ENCODE peak calls at places on chromosome 20, in seven cellular contexts. B is adrenal gland, C is neural progenitor cell, W is esophagus squamous epithelium, N is GM12865, K is Calu3, I is GM13976. D is an unnamed sample.

GRCh38 chr20:23142162-23143050 is 56.3 kb upstream of the CD93 start:
- DNase-seq in B (peak; percentile 13), C (no peak), W (no peak), N (peak; percentile 79), K (no peak), I (peak; percentile 62), D (no peak)

GRCh38 chr20:17822039-17822438 is 122.3 kb downstream of the BANF2 start:
- DNase-seq in B (no peak), C (no peak), W (no peak), N (peak; percentile 51), K (peak; percentile 6), I (no peak), D (peak; percentile 69)

GRCh38 chr20:10466855-10467254 is 31.8 kb downstream of the SLX4IP start:
- DNase-seq in B (no peak), C (peak; percentile 66), W (no peak), N (no peak), K (no peak), I (no peak), D (no peak)

GRCh38 chr20:17857639-17858449 is 110.8 kb downstream of the SNX5 start:
- DNase-seq in B (no peak), C (no peak), W (no peak), N (no peak), K (no peak), I (no peak), D (no peak)

GRCh38 chr20:9220874-9221547 is 152.1 kb downstream of the PLCB4 start:
- DNase-seq in B (no peak), C (peak; percentile 28), W (no peak), N (no peak), K (no peak), I (no peak), D (no peak)

GRCh38 chr20:1163653-1164052 is 21.1 kb downstream of the TMEM74B start:
- DNase-seq in B (no peak), C (no peak), W (no peak), N (no peak), K (no peak), I (no peak), D (no peak)

GRCh38 chr20:43662943-43663655 is 3.8 kb upstream of the MYBL2 start:
- DNase-seq in B (no peak), C (no peak), W (no peak), N (no peak), K (no peak), I (no peak), D (no peak)

GRCh38 chr20:48823960-48824497 is 3.8 kb downstream of the PREX1 start:
- DNase-seq in B (no peak), C (no peak), W (no peak), N (peak; percentile 91), K (no peak), I (peak; percentile 81), D (peak; percentile 42)

GRCh38 chr20:16947346-16947943 is 199.3 kb downstream of the OTOR start:
- DNase-seq in B (peak; percentile 23), C (no peak), W (no peak), N (no peak), K (no peak), I (no peak), D (no peak)

GRCh38 chr20:58623579-58624473 is 27.3 kb upstream of the STX16 start:
- DNase-seq in B (peak; percentile 89), C (no peak), W (no peak), N (no peak), K (peak; percentile 93), I (no peak), D (peak; percentile 59)

GRCh38 chr20:31833130-31833930 is 12.1 kb downstream of the FOXS1 start:
- DNase-seq in B (peak; percentile 66), C (peak; percentile 87), W (no peak), N (peak; percentile 68), K (peak; percentile 84), I (peak; percentile 87), D (no peak)

GRCh38 chr20:40472905-40473304 is 216.1 kb downstream of the MAFB start:
- DNase-seq in B (no peak), C (no peak), W (no peak), N (no peak), K (no peak), I (no peak), D (no peak)

GRCh38 chr20:19889011-19889953 is 127.9 kb upstream of the NAA20 start:
- DNase-seq in B (peak; percentile 54), C (no peak), W (no peak), N (no peak), K (no peak), I (no peak), D (no peak)

GRCh38 chr20:60009826-60010616 is 51.8 kb downstream of the CDH26 start:
- DNase-seq in B (no peak), C (peak; percentile 72), W (no peak), N (no peak), K (no peak), I (no peak), D (no peak)

GRCh38 chr20:40698744-40699143 is 9.7 kb upstream of the MAFB start:
- DNase-seq in B (no peak), C (no peak), W (no peak), N (no peak), K (no peak), I (no peak), D (no peak)

GRCh38 chr20:9440891-9441290 is 73.5 kb upstream of the LAMP5 start:
- DNase-seq in B (no peak), C (no peak), W (no peak), N (no peak), K (no peak), I (no peak), D (no peak)

GRCh38 chr20:42093041-42093440 is 474.9 kb upstream of the CHD6 start:
- DNase-seq in B (no peak), C (no peak), W (no peak), N (no peak), K (no peak), I (no peak), D (no peak)

GRCh38 chr20:61191096-61191495 is 61.0 kb upstream of the CDH4 start:
- DNase-seq in B (no peak), C (no peak), W (no peak), N (no peak), K (no peak), I (no peak), D (no peak)

GRCh38 chr20:52983726-52984450 is 11.7 kb downstream of the TSHZ2 start:
- DNase-seq in B (no peak), C (peak; percentile 29), W (no peak), N (no peak), K (no peak), I (no peak), D (no peak)

GRCh38 chr20:25310268-25310920 is 62.5 kb downstream of the PYGB start:
- DNase-seq in B (peak; percentile 86), C (peak; percentile 30), W (peak; percentile 37), N (peak; percentile 82), K (peak; percentile 35), I (peak; percentile 83), D (peak; percentile 71)
- TF ChIP-seq CTCF in B (peak; percentile 82), C (peak; percentile 24), W (no peak), N (peak; percentile 71), K (no peak), I (peak; percentile 84), D (peak; percentile 92)

DNA sequence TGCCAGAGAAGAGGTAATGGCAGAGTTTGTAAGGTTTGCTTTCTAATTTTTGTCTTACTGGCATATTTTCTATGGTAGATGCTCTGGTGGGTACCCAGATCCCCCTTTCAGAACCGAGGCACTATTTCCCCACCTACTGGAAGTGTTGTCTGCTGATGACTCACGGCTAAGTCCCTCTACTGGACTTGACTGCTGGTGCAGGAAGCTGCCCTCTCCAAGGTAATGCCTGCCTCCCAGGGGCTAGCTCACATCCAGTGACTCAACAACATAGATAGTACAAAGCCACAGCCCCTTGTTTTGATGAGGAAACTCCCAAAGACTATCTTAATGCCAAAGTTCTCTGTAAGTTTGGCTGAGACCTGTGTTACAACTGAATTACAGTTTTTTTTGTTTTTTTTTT is 285.4 kb upstream of the FLRT3 start:
- DNase-seq in B (peak; percentile 40), C (no peak), W (no peak), N (peak; percentile 5), K (peak; percentile 42), I (no peak), D (no peak)
- TF ChIP-seq CTCF in B (no peak), C (peak; percentile 10), W (no peak), N (no peak), K (no peak), I (no peak), D (no peak)

GRCh38 chr20:38986663-38987062 is 24.5 kb downstream of the DHX35 start:
- DNase-seq in B (no peak), C (no peak), W (no peak), N (peak; percentile 82), K (no peak), I (no peak), D (no peak)
- TF ChIP-seq CTCF in B (no peak), C (no peak), W (no peak), N (peak; percentile 11), K (no peak), I (no peak), D (no peak)

DNA sequence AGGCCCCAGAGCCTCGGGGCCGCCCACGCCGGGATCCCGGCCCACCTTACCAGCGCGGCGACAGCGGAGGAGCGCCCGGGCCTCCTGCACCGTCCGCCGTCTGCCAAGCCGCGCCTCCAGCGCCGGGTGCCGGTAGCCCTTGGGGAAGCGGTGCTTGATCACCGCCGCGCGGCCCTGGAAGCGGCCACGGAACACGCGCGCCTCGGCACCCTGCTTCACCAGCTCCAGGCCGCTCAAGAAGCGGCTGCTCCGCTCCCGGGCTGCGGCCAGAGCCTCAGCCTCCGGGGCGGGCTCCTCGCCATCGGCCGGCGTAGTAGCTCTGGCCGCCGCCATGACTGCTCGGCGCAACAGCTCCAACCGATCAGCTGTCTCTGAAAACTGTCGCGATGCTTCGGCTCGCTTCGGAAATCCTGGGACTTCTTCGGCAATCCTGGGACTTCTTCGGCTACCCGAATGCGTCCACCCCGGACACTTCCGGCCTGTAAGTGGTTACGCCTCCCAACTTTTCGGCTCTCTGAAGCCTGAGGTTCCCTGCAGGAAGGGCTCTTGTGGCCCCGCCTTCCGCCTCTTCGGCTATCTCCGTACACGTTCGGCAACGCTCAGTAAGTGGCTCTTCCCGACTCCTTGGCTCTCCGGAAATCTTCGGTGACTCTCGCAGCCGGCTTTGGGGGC is at the start of gene TP53RK:
- DNase-seq in B (peak; percentile 99), C (peak; percentile 100), W (peak; percentile 83), N (peak; percentile 99), K (peak; percentile 100), I (peak; percentile 98), D (peak; percentile 100)
- TF ChIP-seq CTCF in B (peak; percentile 58), C (peak; percentile 45), W (no peak), N (no peak), K (peak; percentile 51), I (no peak), D (no peak)

GRCh38 chr20:39429716-39430115 is 467.6 kb downstream of the DHX35 start:
- DNase-seq in B (peak; percentile 41), C (peak; percentile 27), W (no peak), N (no peak), K (no peak), I (no peak), D (no peak)
- TF ChIP-seq CTCF in B (peak; percentile 62), C (peak; percentile 55), W (no peak), N (peak; percentile 16), K (no peak), I (no peak), D (no peak)

DNA sequence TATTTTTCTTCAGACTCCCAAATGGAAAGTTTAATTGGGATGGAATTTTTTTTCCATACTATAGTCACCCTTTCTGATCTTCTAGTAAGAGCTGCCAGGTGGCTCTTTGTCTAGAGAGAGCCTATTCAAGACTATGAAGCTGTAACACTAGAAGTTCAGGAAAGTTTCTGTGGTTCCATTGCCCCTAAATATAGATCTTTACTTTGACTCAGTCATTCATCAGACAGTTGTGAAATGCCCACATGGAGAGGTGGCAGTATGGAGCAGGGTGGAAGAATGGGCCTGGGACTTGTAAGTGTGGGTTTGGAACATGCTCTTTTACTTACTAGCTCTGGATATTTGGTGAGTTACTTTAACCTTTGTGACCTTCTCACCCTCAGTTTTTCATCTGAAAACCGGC is 87.8 kb downstream of the CTNNBL1 start:
- DNase-seq in B (no peak), C (no peak), W (no peak), N (peak; percentile 9), K (no peak), I (no peak), D (no peak)
- TF ChIP-seq CTCF in B (no peak), C (no peak), W (no peak), N (no peak), K (no peak), I (no peak), D (no peak)